ENCODE peak calls at places on chromosomes 2 and 18, in seven cellular contexts. One of them, this sample, is unnamed.

GRCh38 chr18:470661-471501 is 29.6 kb downstream of the COLEC12 start:
- DNase-seq in A549: no peak
- DNase-seq in GM12878: no peak
- DNase-seq in IMR-90: peak; percentile 69
- DNase-seq in H1: no peak
- DNase-seq in HepG2: no peak
- DNase-seq in K562: no peak
- DNase-seq in this sample: no peak

GRCh38 chr2:220228310-220229006 is 601.0 kb downstream of the SLC4A3 start:
- DNase-seq in H1: no peak
- DNase-seq in K562: no peak
- DNase-seq in IMR-90: peak; percentile 99
- DNase-seq in A549: peak; percentile 60
- DNase-seq in GM12878: no peak
- DNase-seq in HepG2: peak; percentile 27
- DNase-seq in this sample: peak; percentile 97

GRCh38 chr2:12106440-12107080 is 360.1 kb downstream of the LPIN1 start:
- DNase-seq in HepG2: no peak
- DNase-seq in A549: peak; percentile 61
- DNase-seq in GM12878: no peak
- DNase-seq in IMR-90: peak; percentile 99
- DNase-seq in H1: no peak
- DNase-seq in K562: peak; percentile 69
- DNase-seq in this sample: no peak

GRCh38 chr2:44578401-44579135 is 216.8 kb downstream of the CAMKMT start:
- DNase-seq in GM12878: peak; percentile 54
- DNase-seq in K562: no peak
- DNase-seq in IMR-90: peak; percentile 56
- DNase-seq in H1: no peak
- DNase-seq in HepG2: no peak
- DNase-seq in A549: no peak
- DNase-seq in this sample: no peak

GRCh38 chr18:71951021-71951420 is 593.1 kb downstream of the CBLN2 start:
- DNase-seq in IMR-90: no peak
- DNase-seq in A549: no peak
- DNase-seq in K562: no peak
- DNase-seq in HepG2: no peak
- DNase-seq in GM12878: no peak
- DNase-seq in H1: no peak
- DNase-seq in this sample: no peak

GRCh38 chr2:110149330-110150220 is 34.0 kb upstream of the MALL start:
- DNase-seq in A549: peak; percentile 27
- DNase-seq in HepG2: no peak
- DNase-seq in H1: no peak
- DNase-seq in IMR-90: peak; percentile 94
- DNase-seq in K562: no peak
- DNase-seq in GM12878: no peak
- DNase-seq in this sample: peak; percentile 85

GRCh38 chr2:24843461-24843860 is 50.2 kb downstream of the CENPO start:
- DNase-seq in K562: no peak
- DNase-seq in HepG2: no peak
- DNase-seq in GM12878: no peak
- DNase-seq in H1: no peak
- DNase-seq in IMR-90: no peak
- DNase-seq in A549: no peak
- DNase-seq in this sample: no peak

GRCh38 chr18:76615065-76615733 is 120.2 kb upstream of the ZNF516 start:
- DNase-seq in H1: no peak
- DNase-seq in A549: no peak
- DNase-seq in HepG2: no peak
- DNase-seq in K562: no peak
- DNase-seq in IMR-90: peak; percentile 27
- DNase-seq in GM12878: no peak
- DNase-seq in this sample: no peak

GRCh38 chr2:106107509-106108131 is 86.5 kb downstream of the UXS1 start:
- DNase-seq in IMR-90: peak; percentile 81
- DNase-seq in HepG2: no peak
- DNase-seq in GM12878: no peak
- DNase-seq in H1: no peak
- DNase-seq in K562: no peak
- DNase-seq in A549: no peak
- DNase-seq in this sample: no peak

GRCh38 chr2:169041594-169041993 is 10.5 kb upstream of the ABCB11 start:
- DNase-seq in HepG2: no peak
- DNase-seq in H1: no peak
- DNase-seq in IMR-90: no peak
- DNase-seq in K562: no peak
- DNase-seq in GM12878: no peak
- DNase-seq in A549: no peak
- DNase-seq in this sample: no peak

GRCh38 chr18:9779630-9780029 is 71.5 kb downstream of the RAB31 start:
- DNase-seq in HepG2: peak; percentile 57
- DNase-seq in A549: no peak
- DNase-seq in K562: no peak
- DNase-seq in IMR-90: no peak
- DNase-seq in GM12878: no peak
- DNase-seq in H1: no peak
- DNase-seq in this sample: no peak

GRCh38 chr2:156429211-156429610 is 7.0 kb upstream of the GPD2 start:
- DNase-seq in K562: no peak
- DNase-seq in A549: no peak
- DNase-seq in H1: no peak
- DNase-seq in HepG2: no peak
- DNase-seq in GM12878: no peak
- DNase-seq in IMR-90: no peak
- DNase-seq in this sample: no peak

GRCh38 chr2:45859682-45860081 is 208.2 kb downstream of the PRKCE start:
- DNase-seq in IMR-90: no peak
- DNase-seq in K562: no peak
- DNase-seq in HepG2: no peak
- DNase-seq in H1: no peak
- DNase-seq in GM12878: no peak
- DNase-seq in A549: no peak
- DNase-seq in this sample: no peak

GRCh38 chr2:176818653-176819052 is 393.9 kb upstream of the HNRNPA3 start:
- DNase-seq in HepG2: no peak
- DNase-seq in IMR-90: no peak
- DNase-seq in H1: no peak
- DNase-seq in GM12878: no peak
- DNase-seq in A549: no peak
- DNase-seq in K562: no peak
- DNase-seq in this sample: no peak

GRCh38 chr18:41262688-41263087 is 692.3 kb upstream of the PIK3C3 start:
- DNase-seq in GM12878: no peak
- DNase-seq in H1: no peak
- DNase-seq in K562: no peak
- DNase-seq in IMR-90: no peak
- DNase-seq in A549: no peak
- DNase-seq in HepG2: no peak
- DNase-seq in this sample: no peak

GRCh38 chr2:157443795-157444642 is at the start of gene CYTIP:
- DNase-seq in A549: no peak
- DNase-seq in K562: no peak
- DNase-seq in IMR-90: no peak
- DNase-seq in HepG2: no peak
- DNase-seq in GM12878: peak; percentile 91
- DNase-seq in H1: no peak
- DNase-seq in this sample: no peak

GRCh38 chr18:2880473-2880872 is 33.7 kb downstream of the EMILIN2 start:
- DNase-seq in HepG2: no peak
- DNase-seq in K562: no peak
- DNase-seq in GM12878: no peak
- DNase-seq in A549: no peak
- DNase-seq in H1: no peak
- DNase-seq in IMR-90: no peak
- DNase-seq in this sample: no peak

GRCh38 chr2:19722486-19723420 is 179.0 kb downstream of the TTC32 start:
- DNase-seq in GM12878: no peak
- DNase-seq in H1: no peak
- DNase-seq in HepG2: no peak
- DNase-seq in IMR-90: no peak
- DNase-seq in K562: no peak
- DNase-seq in A549: no peak
- DNase-seq in this sample: no peak

GRCh38 chr18:5295231-5295920 is at the start of gene ZBTB14:
- DNase-seq in HepG2: peak; percentile 36
- DNase-seq in IMR-90: peak; percentile 54
- DNase-seq in H1: no peak
- DNase-seq in A549: peak; percentile 18
- DNase-seq in K562: peak; percentile 93
- DNase-seq in GM12878: no peak
- DNase-seq in this sample: no peak

GRCh38 chr2:223641062-223641461 is 38.9 kb upstream of the SCG2 start:
- DNase-seq in A549: no peak
- DNase-seq in IMR-90: peak; percentile 18
- DNase-seq in H1: no peak
- DNase-seq in GM12878: no peak
- DNase-seq in K562: peak; percentile 35
- DNase-seq in HepG2: no peak
- DNase-seq in this sample: no peak

GRCh38 chr2:219803294-219803693 is 175.9 kb downstream of the SLC4A3 start:
- DNase-seq in H1: no peak
- DNase-seq in IMR-90: peak; percentile 34
- DNase-seq in A549: no peak
- DNase-seq in GM12878: no peak
- DNase-seq in K562: no peak
- DNase-seq in HepG2: no peak
- DNase-seq in this sample: no peak

GRCh38 chr2:158968396-158969161 is at the start of gene TANC1:
- DNase-seq in H1: no peak
- DNase-seq in IMR-90: peak; percentile 90
- DNase-seq in GM12878: peak; percentile 17
- DNase-seq in HepG2: peak; percentile 77
- DNase-seq in A549: peak; percentile 72
- DNase-seq in K562: peak; percentile 66
- DNase-seq in this sample: peak; percentile 74
- TF ChIP-seq CEBPB in H1: no peak
- TF ChIP-seq CEBPB in IMR-90: no peak
- TF ChIP-seq CEBPB in GM12878: no peak
- TF ChIP-seq CEBPB in HepG2: no peak
- TF ChIP-seq CEBPB in A549: no peak
- TF ChIP-seq CEBPB in K562: no peak
- TF ChIP-seq CEBPB in this sample: no peak

GRCh38 chr2:123732563-123732962 is 292.5 kb upstream of the CNTNAP5 start:
- DNase-seq in HepG2: no peak
- DNase-seq in GM12878: no peak
- DNase-seq in IMR-90: no peak
- DNase-seq in K562: no peak
- DNase-seq in H1: no peak
- DNase-seq in A549: no peak
- DNase-seq in this sample: no peak
- H3K4me2 ChIP-seq in HepG2: no peak overlapping the region
- H3K4me2 ChIP-seq in GM12878: no peak overlapping the region
- H3K4me2 ChIP-seq in IMR-90: no peak overlapping the region
- H3K4me2 ChIP-seq in K562: no peak overlapping the region
- H3K4me2 ChIP-seq in H1: no peak overlapping the region
- H3K4me2 ChIP-seq in A549: no peak overlapping the region
- H3K4me2 ChIP-seq in this sample: no peak overlapping the region

DNA sequence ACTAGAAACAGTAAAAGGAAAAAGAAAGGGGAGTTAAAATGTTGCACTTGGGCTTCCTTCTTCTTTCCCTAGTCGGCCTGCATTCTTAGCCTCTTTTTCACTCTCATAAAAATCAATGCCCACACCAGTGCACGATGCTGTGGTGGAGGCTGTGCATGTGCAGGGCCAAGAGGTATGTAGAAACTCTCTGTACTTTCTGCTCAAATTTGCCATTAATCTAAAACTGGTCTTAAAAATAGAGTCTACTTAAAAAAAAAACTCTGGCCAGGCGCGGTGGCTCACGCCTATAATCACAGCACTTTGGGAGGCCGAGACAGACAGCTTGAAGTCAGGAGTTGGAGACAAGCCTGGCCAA is 11.1 kb downstream of the TRAPPC8 start:
- DNase-seq in A549: no peak
- DNase-seq in H1: no peak
- DNase-seq in HepG2: no peak
- DNase-seq in K562: no peak
- DNase-seq in GM12878: no peak
- DNase-seq in IMR-90: no peak
- DNase-seq in this sample: no peak
- TF ChIP-seq CEBPB in A549: no peak
- TF ChIP-seq CEBPB in H1: no peak
- TF ChIP-seq CEBPB in HepG2: no peak
- TF ChIP-seq CEBPB in K562: no peak
- TF ChIP-seq CEBPB in GM12878: no peak
- TF ChIP-seq CEBPB in IMR-90: no peak
- TF ChIP-seq CEBPB in this sample: no peak

DNA sequence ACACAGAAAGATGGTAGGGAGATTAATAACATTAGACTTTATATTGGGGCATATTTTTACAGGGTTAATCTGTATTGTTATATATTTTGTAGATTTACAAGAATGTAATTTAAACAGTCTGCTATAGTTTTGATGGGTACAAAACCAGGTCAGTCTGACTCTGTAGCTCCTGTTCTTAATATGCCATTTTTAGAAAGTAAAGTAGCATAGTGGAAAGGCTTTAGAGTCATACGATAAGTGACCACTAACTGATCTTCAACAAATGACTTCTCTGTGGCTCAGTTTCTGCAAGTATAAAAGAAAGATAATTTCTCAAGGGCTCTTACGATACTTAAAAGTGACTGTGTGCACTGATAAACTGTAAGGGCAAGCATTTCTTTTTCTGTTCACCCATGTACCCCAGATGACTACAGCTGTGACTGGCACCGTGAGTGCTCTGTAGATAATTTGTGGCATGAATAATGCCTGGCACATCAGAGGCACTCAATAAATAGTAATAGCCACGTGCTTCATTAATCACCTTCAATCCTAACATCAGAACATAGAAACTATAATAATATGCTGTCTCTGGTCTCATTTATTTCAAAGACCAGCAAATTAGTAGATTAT is 178.7 kb downstream of the LCLAT1 start:
- DNase-seq in H1: no peak
- DNase-seq in A549: no peak
- DNase-seq in K562: no peak
- DNase-seq in GM12878: no peak
- DNase-seq in IMR-90: no peak
- DNase-seq in HepG2: no peak
- DNase-seq in this sample: no peak
- H3K4me2 ChIP-seq in H1: no peak overlapping the region
- H3K4me2 ChIP-seq in A549: no peak overlapping the region
- H3K4me2 ChIP-seq in K562: no peak overlapping the region
- H3K4me2 ChIP-seq in GM12878: peak overlapping the region; percentile 10
- H3K4me2 ChIP-seq in IMR-90: no peak overlapping the region
- H3K4me2 ChIP-seq in HepG2: no peak overlapping the region
- H3K4me2 ChIP-seq in this sample: no peak overlapping the region

This sample was measured in HCT116.